ENCODE peak calls at places on chromosomes 3 and 15, in five cellular contexts. One of them, this sample, is unnamed.

GRCh38 chr3:187777331-187778046 is 32.2 kb upstream of the BCL6 start:
- DNase-seq in CD8-positive, alpha-beta memory T cell: peak; percentile 31
- DNase-seq in upper lobe of right lung: no peak
- DNase-seq in SK-N-SH: no peak
- DNase-seq in fibroblast of lung: no peak
- DNase-seq in this sample: no peak

GRCh38 chr3:43793648-43794372 is 103.1 kb downstream of the ABHD5 start:
- DNase-seq in CD8-positive, alpha-beta memory T cell: no peak
- DNase-seq in upper lobe of right lung: no peak
- DNase-seq in SK-N-SH: no peak
- DNase-seq in fibroblast of lung: no peak
- DNase-seq in this sample: no peak

GRCh38 chr3:43699864-43700263 is 9.1 kb downstream of the ABHD5 start:
- DNase-seq in CD8-positive, alpha-beta memory T cell: no peak
- DNase-seq in upper lobe of right lung: no peak
- DNase-seq in SK-N-SH: peak; percentile 8
- DNase-seq in fibroblast of lung: no peak
- DNase-seq in this sample: peak; percentile 38

GRCh38 chr3:23685484-23686258 is 120.1 kb upstream of the UBE2E1 start:
- DNase-seq in CD8-positive, alpha-beta memory T cell: no peak
- DNase-seq in upper lobe of right lung: no peak
- DNase-seq in SK-N-SH: peak; percentile 65
- DNase-seq in fibroblast of lung: peak; percentile 99
- DNase-seq in this sample: no peak

GRCh38 chr15:75891895-75892294 is 11.8 kb upstream of the FBXO22 start:
- DNase-seq in CD8-positive, alpha-beta memory T cell: no peak
- DNase-seq in upper lobe of right lung: no peak
- DNase-seq in SK-N-SH: no peak
- DNase-seq in fibroblast of lung: peak; percentile 85
- DNase-seq in this sample: no peak

GRCh38 chr3:184171562-184171961 is 3.1 kb upstream of the AP2M1 start:
- DNase-seq in CD8-positive, alpha-beta memory T cell: no peak
- DNase-seq in upper lobe of right lung: no peak
- DNase-seq in SK-N-SH: no peak
- DNase-seq in fibroblast of lung: no peak
- DNase-seq in this sample: peak; percentile 37

GRCh38 chr15:101535170-101535902 is 45.8 kb upstream of the PCSK6 start:
- DNase-seq in CD8-positive, alpha-beta memory T cell: no peak
- DNase-seq in upper lobe of right lung: no peak
- DNase-seq in SK-N-SH: peak; percentile 22
- DNase-seq in fibroblast of lung: no peak
- DNase-seq in this sample: peak; percentile 43

GRCh38 chr3:186976802-186977201 is 46.5 kb downstream of the ST6GAL1 start:
- DNase-seq in CD8-positive, alpha-beta memory T cell: no peak
- DNase-seq in upper lobe of right lung: no peak
- DNase-seq in SK-N-SH: no peak
- DNase-seq in fibroblast of lung: no peak
- DNase-seq in this sample: no peak

GRCh38 chr3:149204390-149204991 is 17.1 kb downstream of the CP start:
- DNase-seq in CD8-positive, alpha-beta memory T cell: no peak
- DNase-seq in upper lobe of right lung: no peak
- DNase-seq in SK-N-SH: no peak
- DNase-seq in fibroblast of lung: no peak
- DNase-seq in this sample: no peak

GRCh38 chr3:55935241-55935640 is 448.1 kb upstream of the WNT5A start:
- DNase-seq in CD8-positive, alpha-beta memory T cell: no peak
- DNase-seq in upper lobe of right lung: no peak
- DNase-seq in SK-N-SH: no peak
- DNase-seq in fibroblast of lung: no peak
- DNase-seq in this sample: no peak

GRCh38 chr3:60053518-60054265 is 1003.9 kb upstream of the CFAP20DC start:
- DNase-seq in CD8-positive, alpha-beta memory T cell: no peak
- DNase-seq in upper lobe of right lung: no peak
- DNase-seq in SK-N-SH: no peak
- DNase-seq in fibroblast of lung: peak; percentile 56
- DNase-seq in this sample: no peak

GRCh38 chr3:43418601-43419272 is 132.4 kb downstream of the SNRK start:
- DNase-seq in CD8-positive, alpha-beta memory T cell: no peak
- DNase-seq in upper lobe of right lung: no peak
- DNase-seq in SK-N-SH: no peak
- DNase-seq in fibroblast of lung: peak; percentile 92
- DNase-seq in this sample: no peak

DNA sequence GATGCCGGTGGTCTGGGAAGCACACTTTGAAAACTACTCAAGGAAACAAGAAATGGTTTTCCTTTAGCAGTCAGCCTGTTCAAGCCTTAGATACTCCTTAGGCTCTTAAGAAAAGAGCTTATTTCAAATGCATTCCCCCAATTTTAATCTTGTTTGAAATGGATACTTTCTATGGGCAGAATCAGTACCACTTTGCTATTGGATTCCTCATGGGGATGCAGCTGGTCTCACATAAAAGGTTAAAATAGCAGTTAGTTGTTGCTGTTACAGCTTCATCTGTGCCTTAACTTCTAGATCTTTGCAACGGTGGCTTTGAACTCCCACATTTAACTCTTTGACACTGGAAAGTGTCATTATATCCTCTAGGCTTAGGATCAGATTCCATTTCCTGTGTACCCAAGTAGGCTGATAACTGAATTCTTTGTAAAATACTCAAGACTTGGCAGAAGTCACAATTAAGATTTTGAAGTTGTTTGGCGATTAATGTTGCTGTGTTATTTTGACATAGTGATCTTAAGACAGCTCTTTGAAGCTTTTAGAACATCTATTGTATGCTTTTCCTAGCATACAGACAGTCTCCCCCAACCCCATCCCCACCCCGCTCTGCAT is 2.2 kb downstream of the THBS1 start:
- DNase-seq in CD8-positive, alpha-beta memory T cell: no peak
- DNase-seq in upper lobe of right lung: no peak
- DNase-seq in SK-N-SH: no peak
- DNase-seq in fibroblast of lung: no peak
- DNase-seq in this sample: no peak
- H3K4me3 ChIP-seq in CD8-positive, alpha-beta memory T cell: no peak overlapping the region
- H3K4me3 ChIP-seq in upper lobe of right lung: peak overlapping the region; percentile 60
- H3K4me3 ChIP-seq in SK-N-SH: peak overlapping the region; percentile 72
- H3K4me3 ChIP-seq in fibroblast of lung: peak overlapping the region; percentile 74
- H3K4me3 ChIP-seq in this sample: no peak overlapping the region

DNA sequence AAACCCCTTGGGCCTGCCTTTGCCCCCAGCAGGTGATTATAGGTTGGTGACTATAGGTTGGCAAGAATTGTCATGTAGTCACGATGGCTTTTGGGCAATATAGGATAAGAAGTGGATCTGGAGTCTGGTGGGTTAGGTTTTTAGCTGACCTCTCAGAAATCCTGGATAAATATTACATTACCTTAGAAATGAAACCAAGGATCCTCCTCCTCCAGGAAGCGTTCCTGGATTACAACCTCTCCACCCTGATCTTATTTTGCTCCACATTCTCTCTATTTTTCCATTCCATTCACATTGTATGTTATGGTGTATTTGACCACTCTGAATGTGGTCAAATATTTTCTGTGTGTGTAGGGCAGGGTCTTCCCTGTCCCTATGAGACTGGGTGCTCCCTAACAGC is 82.3 kb downstream of the SEMA5B start:
- DNase-seq in CD8-positive, alpha-beta memory T cell: no peak
- DNase-seq in upper lobe of right lung: no peak
- DNase-seq in SK-N-SH: no peak
- DNase-seq in fibroblast of lung: no peak
- DNase-seq in this sample: no peak
- H3K27me3 ChIP-seq in CD8-positive, alpha-beta memory T cell: peaks cover 5% of the 10 kb centered on the region
- H3K27me3 ChIP-seq in upper lobe of right lung: no peaks in the 10 kb centered on the region
- H3K27me3 ChIP-seq in SK-N-SH: no peaks in the 10 kb centered on the region
- H3K27me3 ChIP-seq in fibroblast of lung: peaks cover 4% of the 10 kb centered on the region
- H3K27me3 ChIP-seq in this sample: no peaks in the 10 kb centered on the region

DNA sequence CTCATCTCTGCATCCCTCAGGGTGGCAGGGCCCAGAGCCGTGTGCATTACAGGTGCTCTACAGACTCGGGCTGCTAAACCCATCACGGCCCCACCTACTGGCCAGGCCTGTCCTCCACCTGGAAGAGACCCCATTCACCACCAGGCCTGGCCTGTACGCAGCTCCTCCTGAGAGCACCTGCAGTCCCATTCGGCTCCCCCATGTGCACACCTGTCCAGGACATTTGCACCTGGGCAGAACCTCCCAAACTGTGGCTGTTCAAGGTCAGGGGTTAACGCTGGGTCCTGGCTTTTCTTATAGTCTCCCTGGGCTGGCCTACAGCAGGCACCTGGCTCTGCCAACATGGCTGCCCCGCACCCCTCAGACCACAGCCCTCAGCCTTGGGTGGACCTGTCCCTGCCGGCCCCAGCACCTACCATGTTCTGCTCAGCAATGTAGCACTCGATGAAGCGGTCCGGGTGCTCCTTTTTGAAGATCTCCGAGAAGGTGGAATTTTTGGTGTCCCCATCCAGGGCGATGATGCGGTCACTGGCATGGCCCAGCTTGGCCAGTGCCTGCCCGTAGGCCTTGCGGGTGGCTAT is 25.7 kb downstream of the TKT start:
- DNase-seq in CD8-positive, alpha-beta memory T cell: no peak
- DNase-seq in upper lobe of right lung: peak; percentile 47
- DNase-seq in SK-N-SH: peak; percentile 16
- DNase-seq in fibroblast of lung: no peak
- DNase-seq in this sample: peak; percentile 81
- H3K36me3 ChIP-seq in CD8-positive, alpha-beta memory T cell: peaks cover 44% of the 10 kb centered on the region
- H3K36me3 ChIP-seq in upper lobe of right lung: peaks cover 98% of the 10 kb centered on the region
- H3K36me3 ChIP-seq in SK-N-SH: peaks cover 98% of the 10 kb centered on the region
- H3K36me3 ChIP-seq in fibroblast of lung: peaks cover 81% of the 10 kb centered on the region
- H3K36me3 ChIP-seq in this sample: peaks cover 97% of the 10 kb centered on the region

DNA sequence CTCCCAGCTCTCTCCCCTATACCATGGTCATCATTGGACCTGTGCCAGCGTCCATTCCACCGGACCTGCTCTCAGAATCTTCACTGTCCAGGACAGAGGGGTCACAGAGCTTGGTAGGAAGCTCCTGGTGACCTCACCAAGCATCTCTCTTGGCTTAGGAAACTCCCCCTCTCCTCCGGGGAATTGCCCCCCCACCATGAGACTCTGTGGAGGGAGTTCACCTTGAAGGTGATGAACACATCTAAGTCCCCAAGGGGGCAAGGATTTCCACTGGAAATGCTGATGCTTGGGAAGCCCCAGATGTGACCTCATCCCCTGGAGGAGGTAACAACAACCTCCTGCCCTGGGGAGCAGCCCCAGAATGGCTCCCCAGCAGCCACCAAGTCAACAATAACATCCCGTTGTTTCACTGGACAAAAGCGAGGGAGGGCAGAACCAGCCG is 3.2 kb downstream of the SEMA7A start:
- DNase-seq in CD8-positive, alpha-beta memory T cell: no peak
- DNase-seq in upper lobe of right lung: no peak
- DNase-seq in SK-N-SH: no peak
- DNase-seq in fibroblast of lung: no peak
- DNase-seq in this sample: no peak
- H3K4me3 ChIP-seq in CD8-positive, alpha-beta memory T cell: no peak overlapping the region
- H3K4me3 ChIP-seq in upper lobe of right lung: no peak overlapping the region
- H3K4me3 ChIP-seq in SK-N-SH: no peak overlapping the region
- H3K4me3 ChIP-seq in fibroblast of lung: no peak overlapping the region
- H3K4me3 ChIP-seq in this sample: no peak overlapping the region

DNA sequence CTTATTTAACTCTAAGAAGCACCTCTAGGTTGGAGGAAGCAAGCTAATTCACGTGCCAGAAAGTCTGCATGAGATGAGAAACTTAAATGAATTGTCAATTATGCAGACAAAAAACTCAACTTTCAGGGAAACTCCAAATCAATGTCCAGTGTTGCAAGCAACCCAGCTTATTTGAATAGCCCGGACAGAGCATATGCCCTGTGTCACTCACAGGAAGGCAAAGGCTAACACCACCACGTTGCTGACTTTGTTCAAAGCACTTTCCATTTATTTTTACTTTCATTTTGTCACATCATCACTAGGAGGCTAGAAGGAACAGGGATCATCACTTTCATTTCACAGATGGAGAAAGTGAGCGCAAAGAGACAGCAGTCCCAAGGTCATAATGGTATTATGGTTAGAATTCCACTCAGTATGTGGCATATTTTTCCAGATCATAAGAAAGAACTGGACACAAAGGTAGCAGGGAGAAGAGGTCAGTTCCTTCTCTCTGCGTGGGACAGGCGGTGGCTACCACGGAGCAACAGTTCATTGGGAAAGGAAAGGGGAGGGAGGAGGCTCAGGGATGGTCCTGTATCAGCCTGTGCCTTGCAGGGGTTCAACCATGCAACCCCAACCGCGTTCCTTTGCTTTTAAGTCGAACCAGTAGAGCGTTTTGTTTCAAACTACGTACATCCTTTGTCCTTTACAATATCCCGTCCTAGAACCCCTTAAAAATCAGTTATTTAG is 1.2 kb downstream of the HEG1 start:
- DNase-seq in CD8-positive, alpha-beta memory T cell: peak; percentile 15
- DNase-seq in upper lobe of right lung: no peak
- DNase-seq in SK-N-SH: peak; percentile 61
- DNase-seq in fibroblast of lung: peak; percentile 80
- DNase-seq in this sample: peak; percentile 73
- H3K27me3 ChIP-seq in CD8-positive, alpha-beta memory T cell: no peaks in the 10 kb centered on the region
- H3K27me3 ChIP-seq in upper lobe of right lung: no peaks in the 10 kb centered on the region
- H3K27me3 ChIP-seq in SK-N-SH: no peaks in the 10 kb centered on the region
- H3K27me3 ChIP-seq in fibroblast of lung: no peaks in the 10 kb centered on the region
- H3K27me3 ChIP-seq in this sample: peaks cover 18% of the 10 kb centered on the region

GRCh38 chr15:90641581-90642463 is 75.3 kb upstream of the BLM start:
- DNase-seq in CD8-positive, alpha-beta memory T cell: no peak
- DNase-seq in upper lobe of right lung: no peak
- DNase-seq in SK-N-SH: no peak
- DNase-seq in fibroblast of lung: no peak
- DNase-seq in this sample: no peak

GRCh38 chr15:90637693-90638092 is 79.5 kb upstream of the BLM start:
- DNase-seq in CD8-positive, alpha-beta memory T cell: no peak
- DNase-seq in upper lobe of right lung: no peak
- DNase-seq in SK-N-SH: peak; percentile 87
- DNase-seq in fibroblast of lung: no peak
- DNase-seq in this sample: no peak

GRCh38 chr15:90638241-90638691 is 78.9 kb upstream of the BLM start:
- DNase-seq in CD8-positive, alpha-beta memory T cell: no peak
- DNase-seq in upper lobe of right lung: no peak
- DNase-seq in SK-N-SH: peak; percentile 54
- DNase-seq in fibroblast of lung: no peak
- DNase-seq in this sample: peak; percentile 53

GRCh38 chr15:90640862-90641261 is 76.3 kb upstream of the BLM start:
- DNase-seq in CD8-positive, alpha-beta memory T cell: no peak
- DNase-seq in upper lobe of right lung: no peak
- DNase-seq in SK-N-SH: no peak
- DNase-seq in fibroblast of lung: no peak
- DNase-seq in this sample: no peak

DNA sequence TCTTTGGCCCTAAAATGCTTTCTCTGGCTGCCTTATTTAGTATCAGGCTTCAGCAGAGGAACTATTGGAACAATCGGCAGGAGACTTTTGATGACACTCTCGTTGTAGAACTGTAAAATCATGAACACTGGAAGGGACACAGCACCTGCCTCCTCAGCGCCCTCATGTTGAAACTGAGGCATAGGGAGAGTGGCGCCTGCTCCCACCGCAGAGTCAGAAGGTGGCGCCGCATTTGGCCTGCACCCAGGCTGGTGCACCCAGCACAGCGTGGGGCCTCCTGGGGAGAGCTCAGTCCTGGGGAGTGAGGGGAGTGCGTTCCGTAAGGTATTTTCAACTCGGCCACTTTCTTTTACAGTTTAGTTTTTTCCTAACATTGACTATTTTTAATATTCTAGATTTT is 78.2 kb upstream of the BLM start:
- DNase-seq in CD8-positive, alpha-beta memory T cell: no peak
- DNase-seq in upper lobe of right lung: no peak
- DNase-seq in SK-N-SH: no peak
- DNase-seq in fibroblast of lung: no peak
- DNase-seq in this sample: peak; percentile 62
- H3K36me3 ChIP-seq in CD8-positive, alpha-beta memory T cell: peaks cover 32% of the 10 kb centered on the region
- H3K36me3 ChIP-seq in upper lobe of right lung: peaks cover 76% of the 10 kb centered on the region
- H3K36me3 ChIP-seq in SK-N-SH: peaks cover 46% of the 10 kb centered on the region
- H3K36me3 ChIP-seq in fibroblast of lung: peaks cover 24% of the 10 kb centered on the region
- H3K36me3 ChIP-seq in this sample: no peaks in the 10 kb centered on the region

GRCh38 chr15:49605588-49605987 is 15.0 kb downstream of the FAM227B start:
- DNase-seq in CD8-positive, alpha-beta memory T cell: no peak
- DNase-seq in upper lobe of right lung: no peak
- DNase-seq in SK-N-SH: no peak
- DNase-seq in fibroblast of lung: no peak
- DNase-seq in this sample: no peak
- H3K4me3 ChIP-seq in CD8-positive, alpha-beta memory T cell: no peak overlapping the region
- H3K4me3 ChIP-seq in upper lobe of right lung: no peak overlapping the region
- H3K4me3 ChIP-seq in SK-N-SH: no peak overlapping the region
- H3K4me3 ChIP-seq in fibroblast of lung: no peak overlapping the region
- H3K4me3 ChIP-seq in this sample: no peak overlapping the region